ENCODE peak calls at places on chromosomes 16 and 17, in four cellular contexts. One of them, this sample, is unnamed.

GRCh38 chr17:57107498-57108101 is 22.6 kb downstream of the AKAP1 start:
- DNase-seq in OCI-LY7: no peak
- DNase-seq in CD4-positive, alpha-beta T cell: no peak
- DNase-seq in uterus: no peak
- DNase-seq in this sample: peak

GRCh38 chr16:47886631-47887415 is 269.0 kb downstream of the ABCC12 start:
- DNase-seq in uterus: no peak
- DNase-seq in OCI-LY7: no peak
- DNase-seq in CD4-positive, alpha-beta T cell: no peak
- DNase-seq in this sample: no peak

GRCh38 chr17:14919580-14920160 is 345.5 kb downstream of the PMP22 start:
- DNase-seq in CD4-positive, alpha-beta T cell: no peak
- DNase-seq in OCI-LY7: no peak
- DNase-seq in uterus: no peak
- DNase-seq in this sample: no peak

GRCh38 chr16:72442381-72443158 is 270.6 kb upstream of the PMFBP1 start:
- DNase-seq in OCI-LY7: no peak
- DNase-seq in CD4-positive, alpha-beta T cell: no peak
- DNase-seq in uterus: no peak
- DNase-seq in this sample: no peak

GRCh38 chr17:957856-958421 is 21.6 kb downstream of the NXN start:
- DNase-seq in uterus: no peak
- DNase-seq in CD4-positive, alpha-beta T cell: no peak
- DNase-seq in OCI-LY7: no peak
- DNase-seq in this sample: no peak

GRCh38 chr16:89256651-89257254 is 39.2 kb downstream of the ZNF778 start:
- DNase-seq in uterus: no peak
- DNase-seq in OCI-LY7: no peak
- DNase-seq in CD4-positive, alpha-beta T cell: peak
- DNase-seq in this sample: no peak

GRCh38 chr17:44307387-44308186 is 814 bp upstream of the RUNDC3A start:
- DNase-seq in CD4-positive, alpha-beta T cell: no peak
- DNase-seq in OCI-LY7: no peak
- DNase-seq in uterus: peak
- DNase-seq in this sample: no peak

GRCh38 chr17:692116-692515 is 22.5 kb downstream of the VPS53 start:
- DNase-seq in uterus: no peak
- DNase-seq in OCI-LY7: no peak
- DNase-seq in CD4-positive, alpha-beta T cell: no peak
- DNase-seq in this sample: peak

GRCh38 chr17:6752068-6752909 is 3.6 kb upstream of the XAF1 start:
- DNase-seq in OCI-LY7: no peak
- DNase-seq in uterus: peak
- DNase-seq in CD4-positive, alpha-beta T cell: no peak
- DNase-seq in this sample: peak

GRCh38 chr17:17780941-17781590 is 55.7 kb downstream of the SREBF1 start:
- DNase-seq in uterus: peak
- DNase-seq in OCI-LY7: no peak
- DNase-seq in CD4-positive, alpha-beta T cell: no peak
- DNase-seq in this sample: no peak

GRCh38 chr17:55398689-55399088 is 22.9 kb downstream of the MMD start:
- DNase-seq in CD4-positive, alpha-beta T cell: no peak
- DNase-seq in uterus: no peak
- DNase-seq in OCI-LY7: no peak
- DNase-seq in this sample: no peak

GRCh38 chr17:45787656-45788055 is 3.5 kb downstream of the CRHR1 start:
- DNase-seq in OCI-LY7: no peak
- DNase-seq in CD4-positive, alpha-beta T cell: no peak
- DNase-seq in uterus: no peak
- DNase-seq in this sample: no peak

GRCh38 chr16:22736791-22737190 is 77.2 kb upstream of the HS3ST2 start:
- DNase-seq in uterus: no peak
- DNase-seq in OCI-LY7: no peak
- DNase-seq in CD4-positive, alpha-beta T cell: no peak
- DNase-seq in this sample: no peak

GRCh38 chr17:10050597-10051101 is 145.6 kb upstream of the RCVRN start:
- DNase-seq in uterus: peak
- DNase-seq in CD4-positive, alpha-beta T cell: no peak
- DNase-seq in OCI-LY7: no peak
- DNase-seq in this sample: no peak

GRCh38 chr16:13148836-13149235 is 247.4 kb downstream of the SHISA9 start:
- DNase-seq in uterus: no peak
- DNase-seq in CD4-positive, alpha-beta T cell: no peak
- DNase-seq in OCI-LY7: no peak
- DNase-seq in this sample: no peak

GRCh38 chr17:1091190-1091534 is 88.6 kb downstream of the ABR start:
- DNase-seq in uterus: no peak
- DNase-seq in OCI-LY7: no peak
- DNase-seq in CD4-positive, alpha-beta T cell: no peak
- DNase-seq in this sample: no peak

GRCh38 chr17:17087424-17088103 is 45.3 kb downstream of the MPRIP start:
- DNase-seq in uterus: peak
- DNase-seq in OCI-LY7: no peak
- DNase-seq in CD4-positive, alpha-beta T cell: no peak
- DNase-seq in this sample: no peak

GRCh38 chr17:73480740-73481139 is 163.5 kb downstream of the SDK2 start:
- DNase-seq in OCI-LY7: no peak
- DNase-seq in uterus: no peak
- DNase-seq in CD4-positive, alpha-beta T cell: no peak
- DNase-seq in this sample: no peak

GRCh38 chr16:47461598-47462266 is 601 bp downstream of the PHKB start:
- DNase-seq in OCI-LY7: peak
- DNase-seq in uterus: no peak
- DNase-seq in CD4-positive, alpha-beta T cell: no peak
- DNase-seq in this sample: no peak

GRCh38 chr17:12053552-12053951 is 32.9 kb downstream of the MAP2K4 start:
- DNase-seq in CD4-positive, alpha-beta T cell: no peak
- DNase-seq in OCI-LY7: no peak
- DNase-seq in uterus: no peak
- DNase-seq in this sample: no peak

GRCh38 chr17:6388416-6388815 is 46.5 kb downstream of the AIPL1 start:
- DNase-seq in CD4-positive, alpha-beta T cell: no peak
- DNase-seq in OCI-LY7: no peak
- DNase-seq in uterus: no peak
- DNase-seq in this sample: no peak

GRCh38 chr16:16005725-16006124 is 56.3 kb downstream of the ABCC1 start:
- DNase-seq in OCI-LY7: no peak
- DNase-seq in CD4-positive, alpha-beta T cell: no peak
- DNase-seq in uterus: no peak
- DNase-seq in this sample: no peak

GRCh38 chr16:78237856-78238255 is 138.4 kb downstream of the WWOX start:
- DNase-seq in OCI-LY7: no peak
- DNase-seq in CD4-positive, alpha-beta T cell: no peak
- DNase-seq in uterus: no peak
- DNase-seq in this sample: no peak

GRCh38 chr17:38893612-38894011 is 23.8 kb downstream of the LASP1 start:
- DNase-seq in uterus: no peak
- DNase-seq in OCI-LY7: no peak
- DNase-seq in CD4-positive, alpha-beta T cell: no peak
- DNase-seq in this sample: no peak

GRCh38 chr17:30278032-30278431 is 13.7 kb downstream of the BLMH start:
- DNase-seq in OCI-LY7: peak
- DNase-seq in uterus: no peak
- DNase-seq in CD4-positive, alpha-beta T cell: no peak
- DNase-seq in this sample: no peak

DNA sequence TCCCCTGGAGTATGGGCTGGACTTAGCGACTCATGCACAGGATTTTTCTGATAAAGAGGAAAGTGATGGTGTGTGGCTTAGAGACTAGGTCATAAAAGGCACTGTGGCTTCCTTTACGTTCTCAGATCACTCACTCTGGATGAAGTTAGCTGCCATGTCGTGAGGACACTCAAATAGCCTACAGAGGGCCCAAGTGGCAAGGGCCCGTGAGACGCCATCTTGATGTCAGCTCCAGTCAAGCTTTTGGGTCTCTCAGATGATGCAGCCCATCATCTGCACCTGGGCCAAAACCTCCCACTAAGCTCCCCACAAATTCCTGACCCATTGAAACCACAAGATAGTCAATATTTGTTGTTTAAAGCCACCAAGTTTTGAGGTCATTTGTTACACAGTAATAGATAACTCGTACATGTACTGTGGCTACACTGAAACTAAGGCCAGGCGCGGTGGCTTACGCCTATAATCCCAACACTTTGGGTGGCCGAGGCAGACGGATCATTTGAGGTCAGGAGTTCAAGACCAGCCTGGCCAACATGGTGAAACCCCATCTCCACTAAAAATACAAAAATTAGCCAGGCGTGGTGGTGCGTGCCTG is 14.7 kb downstream of the ST6GALNAC2 start:
- DNase-seq in uterus: no peak
- DNase-seq in OCI-LY7: no peak
- DNase-seq in CD4-positive, alpha-beta T cell: no peak
- DNase-seq in this sample: no peak
- H3K27ac ChIP-seq in uterus: no peak
- H3K27ac ChIP-seq in OCI-LY7: no peak
- H3K27ac ChIP-seq in CD4-positive, alpha-beta T cell: no peak
- H3K27ac ChIP-seq in this sample: no peak

GRCh38 chr17:76446449-76447231 is 6.3 kb downstream of the UBE2O start:
- DNase-seq in OCI-LY7: no peak
- DNase-seq in CD4-positive, alpha-beta T cell: no peak
- DNase-seq in uterus: no peak
- DNase-seq in this sample: peak
- H3K27ac ChIP-seq in OCI-LY7: no peak
- H3K27ac ChIP-seq in CD4-positive, alpha-beta T cell: no peak
- H3K27ac ChIP-seq in uterus: no peak
- H3K27ac ChIP-seq in this sample: peak

DNA sequence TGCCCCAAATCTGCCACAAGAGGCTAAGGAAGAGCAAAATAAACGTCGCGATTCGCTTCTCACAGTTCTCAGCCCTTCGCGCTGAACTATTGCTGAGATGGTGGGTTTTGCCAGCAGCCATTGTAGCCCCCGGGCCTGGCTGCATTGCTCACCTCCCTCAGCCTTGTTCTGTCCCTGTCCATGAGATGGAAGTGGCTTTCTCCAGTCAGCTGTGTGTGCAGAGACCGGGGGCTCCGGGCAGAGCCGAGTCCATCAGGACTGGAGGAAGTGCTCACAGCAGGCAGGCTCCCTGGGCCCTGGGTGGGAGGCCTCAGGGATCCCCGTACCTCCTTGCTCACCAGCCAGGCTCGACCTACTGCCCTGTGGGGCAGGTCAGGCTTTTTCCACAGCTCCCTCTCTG is 27.6 kb upstream of the CAPN15 start:
- DNase-seq in CD4-positive, alpha-beta T cell: no peak
- DNase-seq in OCI-LY7: no peak
- DNase-seq in uterus: no peak
- DNase-seq in this sample: no peak
- H3K27ac ChIP-seq in CD4-positive, alpha-beta T cell: no peak
- H3K27ac ChIP-seq in OCI-LY7: no peak
- H3K27ac ChIP-seq in uterus: no peak
- H3K27ac ChIP-seq in this sample: no peak

GRCh38 chr17:31574458-31574857 is 183.0 kb downstream of the RAB11FIP4 start:
- DNase-seq in uterus: no peak
- DNase-seq in CD4-positive, alpha-beta T cell: no peak
- DNase-seq in OCI-LY7: no peak
- DNase-seq in this sample: no peak
- H3K27ac ChIP-seq in uterus: peak
- H3K27ac ChIP-seq in CD4-positive, alpha-beta T cell: no peak
- H3K27ac ChIP-seq in OCI-LY7: no peak
- H3K27ac ChIP-seq in this sample: no peak

GRCh38 chr16:57331355-57331754 is 27.2 kb upstream of the CCL22 start:
- DNase-seq in OCI-LY7: no peak
- DNase-seq in CD4-positive, alpha-beta T cell: no peak
- DNase-seq in uterus: no peak
- DNase-seq in this sample: no peak

GRCh38 chr16:57335361-57335760 is 23.2 kb upstream of the CCL22 start:
- DNase-seq in CD4-positive, alpha-beta T cell: no peak
- DNase-seq in OCI-LY7: no peak
- DNase-seq in uterus: no peak
- DNase-seq in this sample: no peak

GRCh38 chr16:57329718-57330327 is 28.8 kb upstream of the CCL22 start:
- DNase-seq in uterus: no peak
- DNase-seq in CD4-positive, alpha-beta T cell: no peak
- DNase-seq in OCI-LY7: no peak
- DNase-seq in this sample: no peak

DNA sequence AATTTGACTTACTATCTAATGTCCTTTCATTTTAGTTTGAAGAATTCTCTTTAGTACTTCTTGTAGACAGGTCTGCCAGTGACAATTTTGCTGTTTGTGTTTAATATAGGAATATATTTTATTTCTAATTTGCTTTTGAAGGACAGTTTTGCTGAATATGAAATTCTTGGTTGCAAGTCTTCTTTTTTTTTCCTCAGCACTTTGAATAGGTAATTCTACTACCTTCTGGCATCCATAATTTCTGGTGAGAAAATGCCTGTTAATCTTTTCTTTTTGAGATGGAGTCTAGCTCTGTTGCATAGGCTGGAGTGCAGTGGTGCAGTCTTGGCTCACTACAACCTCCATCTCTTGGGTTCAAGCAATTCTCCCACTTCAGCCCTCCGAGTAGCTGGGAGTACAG is 25.2 kb upstream of the CCL22 start:
- DNase-seq in OCI-LY7: no peak
- DNase-seq in CD4-positive, alpha-beta T cell: no peak
- DNase-seq in uterus: no peak
- DNase-seq in this sample: no peak
- H3K27ac ChIP-seq in OCI-LY7: no peak
- H3K27ac ChIP-seq in CD4-positive, alpha-beta T cell: no peak
- H3K27ac ChIP-seq in uterus: no peak
- H3K27ac ChIP-seq in this sample: no peak

GRCh38 chr16:23753908-23754593 is 775 bp upstream of the CHP2 start:
- DNase-seq in CD4-positive, alpha-beta T cell: no peak
- DNase-seq in OCI-LY7: no peak
- DNase-seq in uterus: no peak
- DNase-seq in this sample: no peak

GRCh38 chr16:23755484-23755809 is 621 bp downstream of the CHP2 start:
- DNase-seq in uterus: no peak
- DNase-seq in OCI-LY7: no peak
- DNase-seq in CD4-positive, alpha-beta T cell: no peak
- DNase-seq in this sample: no peak

GRCh38 chr16:23757937-23758619 is 3.3 kb downstream of the CHP2 start:
- DNase-seq in uterus: no peak
- DNase-seq in CD4-positive, alpha-beta T cell: no peak
- DNase-seq in OCI-LY7: no peak
- DNase-seq in this sample: no peak

GRCh38 chr16:23754594-23755483 is at the start of gene CHP2:
- DNase-seq in OCI-LY7: no peak
- DNase-seq in CD4-positive, alpha-beta T cell: no peak
- DNase-seq in uterus: no peak
- DNase-seq in this sample: no peak

GRCh38 chr16:23757116-23757515 is 2.3 kb downstream of the CHP2 start:
- DNase-seq in OCI-LY7: no peak
- DNase-seq in uterus: no peak
- DNase-seq in CD4-positive, alpha-beta T cell: no peak
- DNase-seq in this sample: no peak
- H3K27ac ChIP-seq in OCI-LY7: no peak
- H3K27ac ChIP-seq in uterus: no peak
- H3K27ac ChIP-seq in CD4-positive, alpha-beta T cell: no peak
- H3K27ac ChIP-seq in this sample: no peak

GRCh38 chr17:81487487-81488275 is 24.9 kb downstream of the ACTG1 start:
- DNase-seq in CD4-positive, alpha-beta T cell: peak
- DNase-seq in OCI-LY7: peak
- DNase-seq in uterus: peak
- DNase-seq in this sample: no peak
- H3K27ac ChIP-seq in CD4-positive, alpha-beta T cell: no peak
- H3K27ac ChIP-seq in OCI-LY7: peak
- H3K27ac ChIP-seq in uterus: peak
- H3K27ac ChIP-seq in this sample: no peak